ENCODE peak calls at places on chromosomes 6 and 20, in nine cellular contexts. H, E, W, R, G, Z, I, J and Q are unnamed samples. For H3K4me1, the result is how much of the 10 kb centered on the place peaks cover.

GRCh38 chr6:43433148-43433547 is 5.8 kb downstream of the ABCC10 start:
- DNase-seq in E (no peak), Z (no peak), I (no peak), J (no peak), H (no peak), W (no peak), G (no peak), R (no peak), Q (no peak)

GRCh38 chr20:25195962-25196700 is 619 bp downstream of the ENTPD6 start:
- DNase-seq in W (peak), H (peak), E (peak), G (peak), Z (no peak), J (peak), I (no peak), R (no peak), Q (peak)

GRCh38 chr6:114000066-114000465 is 29.1 kb upstream of the HDAC2 start:
- DNase-seq in H (no peak), W (no peak), R (no peak), J (no peak), Z (peak), E (no peak), G (no peak), I (no peak), Q (no peak)

GRCh38 chr6:41462980-41463930 is 82.9 kb upstream of the FOXP4 start:
- DNase-seq in G (peak), R (no peak), E (peak), W (peak), J (peak), I (peak), Z (peak), H (peak), Q (peak)

GRCh38 chr6:35360349-35361138 is 18.2 kb downstream of the PPARD start:
- DNase-seq in G (peak), I (no peak), J (peak), R (no peak), E (no peak), H (peak), W (no peak), Z (peak), Q (peak)

GRCh38 chr6:101400341-101400740 is 6.8 kb downstream of the GRIK2 start:
- DNase-seq in H (no peak), J (no peak), G (no peak), I (no peak), E (no peak), Z (no peak), R (no peak), W (no peak), Q (no peak)

GRCh38 chr6:70099732-70100131 is 203.2 kb downstream of the COL9A1 start:
- DNase-seq in H (no peak), W (no peak), Z (no peak), E (no peak), J (no peak), R (no peak), G (no peak), I (no peak), Q (no peak)

GRCh38 chr20:15706719-15707118 is 866.5 kb downstream of the KIF16B start:
- DNase-seq in J (no peak), H (no peak), R (no peak), W (no peak), G (no peak), I (peak), E (no peak), Z (peak), Q (no peak)

GRCh38 chr6:130946076-130946475 is 117.0 kb downstream of the EPB41L2 start:
- DNase-seq in G (no peak), I (peak), H (no peak), J (no peak), R (no peak), E (no peak), Z (peak), W (no peak), Q (no peak)

GRCh38 chr20:9220874-9221547 is 152.1 kb downstream of the PLCB4 start:
- DNase-seq in I (no peak), R (no peak), Z (peak), E (peak), W (no peak), J (no peak), G (no peak), H (peak), Q (no peak)

GRCh38 chr6:164763788-164764187 is 545.6 kb downstream of the C6orf118 start:
- DNase-seq in J (no peak), H (no peak), W (no peak), I (no peak), E (no peak), G (no peak), Z (no peak), R (no peak), Q (no peak)

GRCh38 chr6:52209672-52210626 is 23.8 kb downstream of the IL17A start:
- DNase-seq in H (no peak), R (no peak), E (no peak), J (no peak), G (no peak), Z (no peak), I (no peak), W (no peak), Q (no peak)

GRCh38 chr6:143958839-143959399 is 49.1 kb downstream of the PLAGL1 start:
- DNase-seq in J (no peak), H (no peak), Z (no peak), R (no peak), G (no peak), E (peak), I (no peak), W (no peak), Q (no peak)

GRCh38 chr6:137233561-137234504 is 14.6 kb upstream of the IFNGR1 start:
- DNase-seq in I (peak), Z (peak), G (no peak), E (no peak), R (no peak), W (peak), H (peak), J (peak), Q (no peak)

GRCh38 chr6:154848580-154848979 is 115.4 kb downstream of the SCAF8 start:
- DNase-seq in I (peak), J (no peak), G (no peak), W (no peak), Z (no peak), E (no peak), H (no peak), R (no peak), Q (no peak)

GRCh38 chr20:1964659-1965405 is 29.0 kb downstream of the PDYN start:
- DNase-seq in H (peak), Z (peak), G (no peak), R (no peak), W (no peak), J (no peak), I (no peak), E (no peak), Q (no peak)

GRCh38 chr6:73739097-73739496 is 43.1 kb downstream of the CD109 start:
- DNase-seq in J (no peak), R (no peak), H (peak), E (peak), W (peak), G (no peak), Z (peak), I (peak), Q (no peak)

GRCh38 chr6:114049367-114049966 is 78.5 kb upstream of the HDAC2 start:
- DNase-seq in J (no peak), G (no peak), W (no peak), R (no peak), E (no peak), I (no peak), Z (peak), H (peak), Q (peak)

GRCh38 chr20:2874456-2874855 is 1.2 kb downstream of the PTPRA start:
- DNase-seq in I (peak), G (no peak), H (no peak), J (no peak), E (no peak), Z (peak), W (no peak), R (no peak), Q (no peak)

GRCh38 chr6:7270320-7271204 is 42.4 kb downstream of the SSR1 start:
- DNase-seq in H (no peak), R (no peak), I (no peak), Z (no peak), G (no peak), W (no peak), E (no peak), J (no peak), Q (no peak)

GRCh38 chr20:48148916-48149672 is 363.8 kb upstream of the SULF2 start:
- DNase-seq in I (no peak), R (no peak), J (no peak), Z (no peak), G (no peak), W (no peak), H (no peak), E (no peak), Q (no peak)

GRCh38 chr6:12761376-12762115 is 45.0 kb downstream of the PHACTR1 start:
- DNase-seq in G (no peak), I (no peak), R (no peak), E (no peak), J (no peak), Z (peak), W (no peak), H (no peak), Q (no peak)

GRCh38 chr6:157779705-157780604 is 43.1 kb upstream of the SNX9 start:
- DNase-seq in H (no peak), R (no peak), G (no peak), I (no peak), W (no peak), E (no peak), J (no peak), Z (peak), Q (no peak)

GRCh38 chr6:100464162-100464851 is 414 bp downstream of the SIM1 start:
- DNase-seq in E (peak), J (peak), I (peak), Z (no peak), H (no peak), G (no peak), W (no peak), R (no peak), Q (no peak)

GRCh38 chr6:14819840-14820420 is 425.9 kb upstream of the JARID2 start:
- DNase-seq in I (no peak), E (no peak), W (no peak), J (no peak), G (no peak), Z (no peak), R (no peak), H (no peak), Q (no peak)

GRCh38 chr20:57656252-57656820 is 36.1 kb upstream of the ZBP1 start:
- DNase-seq in G (peak), Z (no peak), R (no peak), W (no peak), E (no peak), H (no peak), I (no peak), J (peak), Q (no peak)

GRCh38 chr6:144710207-144710606 is 425.1 kb downstream of the UTRN start:
- DNase-seq in E (no peak), J (no peak), Z (peak), H (no peak), W (peak), R (no peak), G (no peak), I (peak), Q (no peak)

GRCh38 chr6:169724554-169725269 is 412 bp upstream of the PHF10 start:
- DNase-seq in W (no peak), R (peak), I (no peak), G (peak), J (peak), H (peak), Z (peak), E (peak), Q (peak)

GRCh38 chr6:90914312-90914711 is 327.4 kb upstream of the MAP3K7 start:
- DNase-seq in H (no peak), E (no peak), Z (no peak), G (no peak), R (no peak), W (no peak), I (no peak), J (no peak), Q (no peak)

GRCh38 chr6:4670824-4671409 is 105.3 kb upstream of the CDYL start:
- DNase-seq in G (no peak), R (no peak), I (no peak), W (no peak), E (no peak), Z (peak), H (no peak), J (no peak), Q (no peak)

DNA sequence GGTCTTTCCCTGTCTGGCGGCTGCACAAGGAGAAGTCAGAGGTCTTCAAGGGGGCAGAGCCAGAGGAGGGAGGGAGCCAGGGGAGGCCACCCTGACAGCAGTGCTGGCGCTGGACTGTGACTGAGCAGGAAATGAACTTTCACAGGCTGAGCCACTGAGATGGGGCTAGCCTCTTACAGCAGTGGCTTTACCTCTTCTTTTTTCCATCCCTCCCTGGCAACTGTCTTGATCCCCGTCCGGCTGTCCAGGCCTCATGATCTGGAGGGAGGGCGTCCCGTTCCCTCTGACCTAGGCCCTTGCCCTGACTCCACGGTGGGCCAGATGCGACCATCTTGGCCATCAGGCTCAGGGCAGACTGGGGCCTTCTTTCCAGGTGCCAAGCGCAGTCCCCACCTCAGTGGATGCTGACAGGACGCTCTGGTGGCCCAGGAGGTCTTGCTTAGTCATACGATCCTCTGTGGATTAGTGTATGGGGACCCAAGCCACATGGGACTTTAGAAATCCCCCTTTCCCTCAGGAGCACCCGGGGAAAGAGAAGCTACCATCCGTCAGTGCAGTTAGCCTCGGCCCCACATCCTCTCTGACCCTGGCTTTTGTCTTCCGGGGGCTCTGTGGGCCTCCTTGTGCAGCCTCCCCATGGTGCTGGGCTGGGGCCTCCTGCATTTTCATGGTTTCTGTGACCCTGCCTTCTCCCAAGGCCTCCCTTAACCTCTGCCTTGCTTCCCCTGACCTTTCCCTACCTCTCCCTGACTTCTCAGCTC is 57.4 kb upstream of the CCDC167 start:
- DNase-seq in E (no peak), I (no peak), G (no peak), Z (no peak), H (no peak), W (no peak), R (no peak), J (no peak), Q (no peak)
- H3K4me1 ChIP-seq in E (under half), I (under half), G (under half), Z (under half), H (under half), W (under half), R (under half), J (under half), Q (under half)

DNA sequence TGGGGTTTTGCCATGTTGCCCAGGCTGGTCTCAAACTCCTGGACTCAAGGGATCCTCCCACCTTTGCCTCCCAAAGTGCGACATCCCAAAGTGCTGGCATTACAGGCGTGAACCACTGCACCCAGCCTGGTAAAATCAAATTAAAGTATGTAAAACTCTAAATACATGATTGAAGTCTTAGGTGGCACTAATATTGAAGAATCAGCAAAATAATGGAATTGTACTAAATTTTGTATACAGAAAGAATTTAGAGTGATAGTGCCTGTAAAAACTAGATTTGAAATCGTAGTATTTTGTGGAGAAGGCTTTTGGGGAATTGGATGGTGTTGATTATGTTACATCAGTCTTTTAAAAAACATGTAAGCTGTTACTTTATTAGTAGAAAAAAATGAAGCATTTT is 10.0 kb upstream of the PRDM1 start:
- DNase-seq in H (no peak), W (no peak), R (no peak), J (no peak), E (no peak), I (no peak), G (no peak), Z (no peak), Q (no peak)
- H3K4me1 ChIP-seq in H (under half), W (under half), R (under half), J (under half), E (under half), I (under half), G (under half), Z (under half), Q (under half)

DNA sequence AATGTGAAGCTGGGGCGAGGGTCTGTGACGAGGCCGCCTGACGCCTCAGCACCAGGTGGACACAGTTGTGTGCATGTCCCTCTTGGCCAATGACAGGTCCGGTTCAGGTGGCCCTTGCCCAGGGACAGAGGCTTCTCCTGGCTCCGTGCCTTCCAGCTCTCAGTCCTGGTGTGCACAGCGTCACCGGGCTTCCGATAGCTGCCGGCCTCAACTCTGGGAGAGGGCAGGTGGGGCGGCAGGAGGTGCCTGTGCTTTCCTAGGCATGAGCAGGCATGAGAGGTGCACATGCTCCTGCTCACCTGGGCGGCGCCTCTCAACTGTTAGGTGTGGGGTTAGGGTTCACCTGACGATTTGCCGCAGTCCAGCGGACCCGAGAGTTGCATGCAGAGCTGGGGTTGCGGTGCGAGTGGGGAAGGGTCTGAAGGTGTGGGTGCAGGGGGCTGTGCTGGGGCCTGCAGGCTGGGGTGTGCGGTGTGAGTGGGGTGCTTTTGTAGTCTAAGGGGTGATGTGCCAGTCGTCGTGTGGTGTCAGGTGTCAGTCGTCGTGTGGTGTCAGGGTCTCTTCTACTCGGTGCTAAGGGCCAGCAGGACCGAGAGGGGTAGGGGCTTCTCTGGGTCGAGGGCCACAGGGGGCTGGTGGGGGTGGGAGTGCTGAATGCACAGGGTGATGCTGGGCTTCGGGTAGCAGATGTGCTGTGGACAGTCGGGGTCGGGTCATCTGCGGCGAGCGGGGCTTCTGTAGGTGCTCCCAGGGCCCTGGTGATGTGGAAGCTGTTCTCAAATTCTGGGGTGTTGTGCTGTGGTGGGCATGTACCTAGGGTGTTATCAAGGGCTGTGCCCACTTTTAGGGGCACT is 3.8 kb upstream of the SOX18 start:
- DNase-seq in Z (no peak), R (no peak), W (no peak), J (no peak), H (no peak), G (no peak), E (no peak), I (no peak), Q (no peak)
- H3K4me1 ChIP-seq in Z (under half), R (under half), W (half or more), J (under half), H (under half), G (under half), E (under half), I (half or more), Q (under half)

DNA sequence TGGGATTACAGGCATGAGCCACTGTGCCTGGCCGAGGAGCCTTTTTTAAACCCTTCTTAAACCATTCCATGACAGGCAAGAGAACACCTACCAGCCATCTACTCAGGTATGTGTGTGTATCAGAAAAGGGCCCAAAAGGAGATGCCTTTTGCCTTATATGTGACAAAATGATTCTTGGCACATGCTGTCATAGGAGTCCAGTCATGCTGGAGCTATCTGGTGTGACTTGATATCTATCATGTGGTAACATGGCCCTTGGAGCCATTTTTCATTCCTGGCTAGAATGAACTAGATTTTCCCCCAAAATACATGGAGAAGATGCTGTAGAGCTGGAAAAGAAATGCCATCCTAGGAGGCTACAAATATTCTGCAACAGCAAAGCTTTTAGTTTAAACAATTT is 129.1 kb downstream of the DST start:
- DNase-seq in H (no peak), I (no peak), G (no peak), R (no peak), Z (peak), W (no peak), J (no peak), E (no peak), Q (no peak)
- H3K4me1 ChIP-seq in H (under half), I (under half), G (under half), R (under half), Z (under half), W (under half), J (under half), E (under half), Q (under half)